ENCODE peak calls at places on chromosomes 13 and 19, in four cellular contexts. One of them, this sample, is unnamed.

GRCh38 chr19:9009431-9009830 is 778 bp downstream of the MUC16 start:
- DNase-seq in stimulated activated CD4-positive, alpha-beta T cell treated with anti-CD3 and anti-CD28 coated beads, Interleukin-4, amount 100 ng/mL, for 1 hour: no peak
- DNase-seq in activated T-cell treated with anti-CD3 and anti-CD28 coated beads for 24 hours: no peak
- DNase-seq in breast epithelium: no peak
- DNase-seq in this sample: no peak

GRCh38 chr13:78599911-78600310 is 3.4 kb downstream of the POU4F1 start:
- DNase-seq in stimulated activated CD4-positive, alpha-beta T cell treated with anti-CD3 and anti-CD28 coated beads, Interleukin-4, amount 100 ng/mL, for 1 hour: no peak
- DNase-seq in activated T-cell treated with anti-CD3 and anti-CD28 coated beads for 24 hours: no peak
- DNase-seq in breast epithelium: no peak
- DNase-seq in this sample: no peak

GRCh38 chr13:21420706-21421105 is 38.4 kb downstream of the ZDHHC20 start:
- DNase-seq in stimulated activated CD4-positive, alpha-beta T cell treated with anti-CD3 and anti-CD28 coated beads, Interleukin-4, amount 100 ng/mL, for 1 hour: no peak
- DNase-seq in activated T-cell treated with anti-CD3 and anti-CD28 coated beads for 24 hours: no peak
- DNase-seq in breast epithelium: no peak
- DNase-seq in this sample: no peak

GRCh38 chr19:45901432-45901903 is 945 bp downstream of the MYPOP start:
- DNase-seq in stimulated activated CD4-positive, alpha-beta T cell treated with anti-CD3 and anti-CD28 coated beads, Interleukin-4, amount 100 ng/mL, for 1 hour: peak; percentile 44
- DNase-seq in activated T-cell treated with anti-CD3 and anti-CD28 coated beads for 24 hours: no peak
- DNase-seq in breast epithelium: no peak
- DNase-seq in this sample: peak; percentile 85

GRCh38 chr13:90395348-90395747 is 952.1 kb upstream of the MIR17HG start:
- DNase-seq in stimulated activated CD4-positive, alpha-beta T cell treated with anti-CD3 and anti-CD28 coated beads, Interleukin-4, amount 100 ng/mL, for 1 hour: no peak
- DNase-seq in activated T-cell treated with anti-CD3 and anti-CD28 coated beads for 24 hours: no peak
- DNase-seq in breast epithelium: no peak
- DNase-seq in this sample: no peak

GRCh38 chr19:18858906-18859646 is 27.3 kb downstream of the UPF1 start:
- DNase-seq in stimulated activated CD4-positive, alpha-beta T cell treated with anti-CD3 and anti-CD28 coated beads, Interleukin-4, amount 100 ng/mL, for 1 hour: no peak
- DNase-seq in activated T-cell treated with anti-CD3 and anti-CD28 coated beads for 24 hours: no peak
- DNase-seq in breast epithelium: no peak
- DNase-seq in this sample: peak; percentile 32

GRCh38 chr19:408441-409005 is 424 bp downstream of the C2CD4C start:
- DNase-seq in stimulated activated CD4-positive, alpha-beta T cell treated with anti-CD3 and anti-CD28 coated beads, Interleukin-4, amount 100 ng/mL, for 1 hour: no peak
- DNase-seq in activated T-cell treated with anti-CD3 and anti-CD28 coated beads for 24 hours: no peak
- DNase-seq in breast epithelium: no peak
- DNase-seq in this sample: peak; percentile 65

GRCh38 chr13:93079294-93079693 is 147.3 kb upstream of the GPC6 start:
- DNase-seq in stimulated activated CD4-positive, alpha-beta T cell treated with anti-CD3 and anti-CD28 coated beads, Interleukin-4, amount 100 ng/mL, for 1 hour: no peak
- DNase-seq in activated T-cell treated with anti-CD3 and anti-CD28 coated beads for 24 hours: no peak
- DNase-seq in breast epithelium: no peak
- DNase-seq in this sample: no peak

GRCh38 chr13:82797876-82798275 is 1084.4 kb downstream of the SLITRK1 start:
- DNase-seq in stimulated activated CD4-positive, alpha-beta T cell treated with anti-CD3 and anti-CD28 coated beads, Interleukin-4, amount 100 ng/mL, for 1 hour: no peak
- DNase-seq in activated T-cell treated with anti-CD3 and anti-CD28 coated beads for 24 hours: no peak
- DNase-seq in breast epithelium: no peak
- DNase-seq in this sample: no peak

GRCh38 chr19:10416380-10417257 is 3.7 kb upstream of the PDE4A start:
- DNase-seq in stimulated activated CD4-positive, alpha-beta T cell treated with anti-CD3 and anti-CD28 coated beads, Interleukin-4, amount 100 ng/mL, for 1 hour: peak; percentile 91
- DNase-seq in activated T-cell treated with anti-CD3 and anti-CD28 coated beads for 24 hours: peak; percentile 90
- DNase-seq in breast epithelium: peak; percentile 69
- DNase-seq in this sample: peak; percentile 92